ENCODE peak calls at places on chromosomes 4 and X, in ten cellular contexts. X is heart right ventricle; R is progenitor cell of endocrine pancreas; I is hippocampal formation; D is KG1; Y is H9; W is caudate nucleus; C is glutamatergic neuron; Q is activated CD4-positive, alpha-beta T cell treated with anti-CD3 and anti-CD28 coated beads, Interleukin-2, amount 50 U/mL, for 48 hours; K is ACHN. P is an unnamed sample.

GRCh38 chr4:114780205-114780604 is 181.6 kb downstream of the UGT8 start:
- DNase-seq in Y (peak; percentile 39), Q (no peak), C (no peak), I (no peak), R (peak; percentile 13), X (no peak), K (peak; percentile 24), D (no peak), W (no peak), P (no peak)

GRCh38 chrX:108198420-108198819 is 106.8 kb downstream of the ATG4A start:
- DNase-seq in W (no peak), R (no peak), I (no peak), C (no peak), D (no peak), X (no peak), Y (no peak), Q (no peak), K (no peak), P (no peak)

GRCh38 chr4:79611026-79611425 is 203.0 kb upstream of the GK2 start:
- DNase-seq in K (no peak), W (no peak), Y (no peak), Q (no peak), C (no peak), X (no peak), I (no peak), D (no peak), R (no peak), P (no peak)

GRCh38 chrX:49197543-49198087 is 2.4 kb downstream of the SYP start:
- DNase-seq in C (no peak), I (no peak), D (no peak), W (no peak), Q (no peak), R (no peak), X (no peak), K (no peak), Y (no peak), P (no peak)

GRCh38 chrX:95071621-95072020 is 1397.6 kb downstream of the FAM133A start:
- DNase-seq in X (no peak), C (no peak), D (no peak), I (no peak), R (no peak), Q (no peak), Y (no peak), W (no peak), K (no peak), P (no peak)

GRCh38 chr4:41505161-41505653 is 32.8 kb upstream of the LIMCH1 start:
- DNase-seq in K (no peak), W (peak; percentile 25), D (no peak), Y (no peak), Q (no peak), C (no peak), R (no peak), I (peak; percentile 11), X (no peak), P (peak; percentile 89)

GRCh38 chr4:128812360-128812958 is 3.0 kb downstream of the JADE1 start:
- DNase-seq in K (peak; percentile 69), I (no peak), R (peak; percentile 40), Y (peak; percentile 51), Q (no peak), W (peak; percentile 57), C (no peak), D (peak; percentile 34), X (no peak), P (peak; percentile 42)

GRCh38 chr4:138190452-138190858 is 51.7 kb downstream of the SLC7A11 start:
- DNase-seq in K (no peak), Q (no peak), R (no peak), I (no peak), Y (no peak), X (no peak), C (no peak), W (no peak), D (no peak), P (no peak)

GRCh38 chr4:21118301-21118700 is 418.0 kb downstream of the PACRGL start:
- DNase-seq in D (no peak), Y (no peak), Q (no peak), I (no peak), K (no peak), W (no peak), X (no peak), C (no peak), R (no peak), P (no peak)

GRCh38 chr4:5710962-5711478 is at the start of gene EVC:
- DNase-seq in C (peak; percentile 74), I (no peak), Q (peak; percentile 38), R (peak; percentile 63), Y (peak; percentile 82), K (peak; percentile 73), W (no peak), X (peak; percentile 84), D (no peak), P (peak; percentile 92)

GRCh38 chrX:48914593-48915493 is 3.4 kb upstream of the SLC35A2 start:
- DNase-seq in R (no peak), X (no peak), D (no peak), C (no peak), W (no peak), Y (no peak), K (no peak), I (no peak), Q (no peak), P (no peak)

GRCh38 chr4:114286275-114286674 is 306.8 kb upstream of the ARSJ start:
- DNase-seq in R (no peak), W (no peak), Q (no peak), K (no peak), Y (no peak), I (no peak), C (no peak), D (no peak), X (no peak), P (no peak)

GRCh38 chr4:41213563-41214157 is 682 bp downstream of the APBB2 start:
- DNase-seq in Y (no peak), I (no peak), D (no peak), C (peak; percentile 71), X (peak; percentile 37), R (peak; percentile 39), Q (peak; percentile 4), K (no peak), W (peak; percentile 53), P (no peak)

GRCh38 chrX:1453951-1454785 is 1.5 kb upstream of the ASMTL start:
- DNase-seq in Q (peak; percentile 97), W (no peak), X (peak; percentile 91), K (peak; percentile 65), I (no peak), R (peak; percentile 82), C (peak; percentile 93), D (no peak), Y (peak; percentile 86), P (peak; percentile 92)